ENCODE peak calls at places on chromosomes 11 and 22, in ten cellular contexts. X is Caco-2, K is colonic mucosa, B is heart right ventricle, U is adipocyte, Q is heart left ventricle, N is GM06990, V is neuronal stem cell, D is upper lobe of right lung, P is prostate gland. W is an unnamed sample.

GRCh38 chr11:14642873-14643696 is 519 bp upstream of the PDE3B start:
- DNase-seq in X (peak; percentile 31), K (no peak), B (no peak), U (no peak), Q (no peak), N (no peak), V (no peak), D (peak; percentile 61), P (no peak), W (no peak)

GRCh38 chr11:2272946-2273280 is 2.5 kb upstream of the ASCL2 start:
- DNase-seq in X (no peak), K (no peak), B (no peak), U (no peak), Q (no peak), N (no peak), V (no peak), D (no peak), P (no peak), W (no peak)

GRCh38 chr11:11416502-11416901 is 63.5 kb upstream of the CSNK2A3 start:
- DNase-seq in X (no peak), K (no peak), B (no peak), U (peak; percentile 16), Q (no peak), N (peak; percentile 22), V (no peak), D (no peak), P (no peak), W (no peak)

GRCh38 chr11:92801685-92802084 is 167.8 kb upstream of the MTNR1B start:
- DNase-seq in X (no peak), K (no peak), B (no peak), U (no peak), Q (no peak), N (no peak), V (no peak), D (no peak), P (no peak), W (no peak)

GRCh38 chr22:23709107-23709506 is 18.3 kb downstream of the RGL4 start:
- DNase-seq in X (no peak), K (no peak), B (no peak), U (peak; percentile 21), Q (no peak), N (no peak), V (no peak), D (no peak), P (no peak), W (no peak)

GRCh38 chr11:75689861-75690641 is 21.2 kb upstream of the MAP6 start:
- DNase-seq in X (no peak), K (no peak), B (no peak), U (no peak), Q (no peak), N (peak; percentile 61), V (no peak), D (no peak), P (no peak), W (no peak)

GRCh38 chr22:29702025-29702930 is 17.5 kb upstream of the CABP7 start:
- DNase-seq in X (peak; percentile 26), K (peak; percentile 36), B (no peak), U (no peak), Q (no peak), N (no peak), V (no peak), D (no peak), P (no peak), W (no peak)

GRCh38 chr11:68694404-68695297 is 10.3 kb downstream of the GAL start:
- DNase-seq in X (no peak), K (no peak), B (no peak), U (no peak), Q (no peak), N (no peak), V (no peak), D (no peak), P (no peak), W (no peak)

GRCh38 chr11:70141490-70142014 is 61.5 kb upstream of the FADD start:
- DNase-seq in X (no peak), K (no peak), B (peak; percentile 28), U (no peak), Q (peak; percentile 39), N (no peak), V (peak; percentile 86), D (no peak), P (no peak), W (no peak)

GRCh38 chr22:45548991-45549736 is 46.5 kb downstream of the FBLN1 start:
- DNase-seq in X (no peak), K (peak; percentile 45), B (no peak), U (no peak), Q (no peak), N (no peak), V (no peak), D (no peak), P (peak; percentile 63), W (no peak)
- H3K36me3 ChIP-seq in X (peaks cover 13% of the 10 kb centered on the region), K (no peaks in the 10 kb centered on the region), B (no peaks in the 10 kb centered on the region), U (peaks cover 20% of the 10 kb centered on the region), Q (peaks cover 39% of the 10 kb centered on the region), N (no peaks in the 10 kb centered on the region), V (peaks cover 77% of the 10 kb centered on the region), D (no peaks in the 10 kb centered on the region), P (no peaks in the 10 kb centered on the region), W (no peaks in the 10 kb centered on the region)

GRCh38 chr11:35146074-35146521 is 7.1 kb downstream of the CD44 start:
- DNase-seq in X (no peak), K (no peak), B (no peak), U (no peak), Q (no peak), N (no peak), V (no peak), D (no peak), P (no peak), W (no peak)

GRCh38 chr11:35144103-35144741 is 5.3 kb downstream of the CD44 start:
- DNase-seq in X (no peak), K (no peak), B (no peak), U (peak; percentile 81), Q (no peak), N (peak; percentile 77), V (no peak), D (peak; percentile 67), P (peak; percentile 25), W (peak; percentile 34)

GRCh38 chr11:35143509-35144102 is 4.6 kb downstream of the CD44 start:
- DNase-seq in X (no peak), K (no peak), B (no peak), U (peak; percentile 13), Q (no peak), N (no peak), V (no peak), D (no peak), P (no peak), W (peak; percentile 46)

GRCh38 chr11:35145249-35145648 is 6.3 kb downstream of the CD44 start:
- DNase-seq in X (no peak), K (no peak), B (no peak), U (peak; percentile 16), Q (no peak), N (peak; percentile 81), V (no peak), D (no peak), P (no peak), W (no peak)

GRCh38 chr11:35144811-35145210 is 5.8 kb downstream of the CD44 start:
- DNase-seq in X (no peak), K (no peak), B (no peak), U (peak; percentile 62), Q (no peak), N (no peak), V (no peak), D (no peak), P (no peak), W (no peak)
- H3K4me3 ChIP-seq in X (no peak overlapping the region), K (no peak overlapping the region), B (no peak overlapping the region), U (peak overlapping the region; percentile 37), Q (no peak overlapping the region), N (peak overlapping the region; percentile 84), V (no peak overlapping the region), D (no peak overlapping the region), P (no peak overlapping the region), W (no peak overlapping the region)

DNA sequence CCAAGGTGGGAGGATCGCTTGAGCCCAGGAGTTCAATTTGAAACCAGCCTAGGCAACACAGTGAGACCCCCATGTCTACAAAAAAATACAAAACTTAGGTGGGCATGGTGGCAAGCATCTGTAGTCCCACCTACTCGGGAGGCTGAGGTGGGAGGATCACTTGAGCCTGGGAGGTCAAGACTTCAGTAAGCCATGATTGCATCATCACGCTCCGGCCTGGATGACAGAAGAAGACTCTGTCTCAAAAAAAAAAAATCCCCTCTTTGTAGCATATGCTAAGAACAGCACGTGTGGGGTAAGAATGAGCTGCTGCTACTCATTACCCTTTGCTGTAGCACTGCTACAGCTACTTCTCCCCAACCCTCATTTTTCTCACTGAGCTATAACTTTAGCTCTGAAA is 14.5 kb downstream of the UBE4A start:
- DNase-seq in X (no peak), K (no peak), B (no peak), U (no peak), Q (no peak), N (no peak), V (no peak), D (no peak), P (no peak), W (no peak)
- H3K36me3 ChIP-seq in X (peaks cover 12% of the 10 kb centered on the region), K (peaks cover 23% of the 10 kb centered on the region), B (peaks cover 91% of the 10 kb centered on the region), U (peaks cover 75% of the 10 kb centered on the region), Q (peaks cover 100% of the 10 kb centered on the region), N (peaks cover 17% of the 10 kb centered on the region), V (peaks cover 91% of the 10 kb centered on the region), D (peaks cover 98% of the 10 kb centered on the region), P (peaks cover 9% of the 10 kb centered on the region), W (peaks cover 44% of the 10 kb centered on the region)

DNA sequence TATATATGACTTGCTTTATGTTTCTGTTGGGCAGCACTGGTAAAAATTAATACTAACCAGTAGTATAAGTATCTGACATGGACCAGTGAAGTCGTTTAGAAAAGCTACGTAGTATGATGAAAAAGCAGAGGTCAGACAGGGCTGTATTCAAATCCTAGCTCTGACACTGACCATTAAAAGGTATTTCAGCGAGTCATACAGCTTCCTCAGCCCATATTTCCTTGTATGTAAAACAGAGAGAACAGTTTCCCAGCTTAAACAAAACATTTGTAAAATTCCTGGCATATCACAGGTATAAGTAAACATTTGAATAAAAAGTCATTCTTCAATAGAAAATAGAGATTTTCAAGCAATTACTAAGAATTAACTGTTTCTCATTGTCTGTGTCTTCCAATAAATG is 4.2 kb downstream of the NOX4 start:
- DNase-seq in X (no peak), K (no peak), B (no peak), U (peak; percentile 22), Q (no peak), N (no peak), V (no peak), D (no peak), P (no peak), W (no peak)
- H3K4me3 ChIP-seq in X (no peak overlapping the region), K (no peak overlapping the region), B (no peak overlapping the region), U (no peak overlapping the region), Q (no peak overlapping the region), N (no peak overlapping the region), V (no peak overlapping the region), D (no peak overlapping the region), P (no peak overlapping the region), W (no peak overlapping the region)

GRCh38 chr11:95829580-95830259 is 39.4 kb downstream of the CEP57 start:
- DNase-seq in X (no peak), K (no peak), B (no peak), U (no peak), Q (no peak), N (no peak), V (no peak), D (no peak), P (no peak), W (no peak)
- H3K36me3 ChIP-seq in X (peaks cover 2% of the 10 kb centered on the region), K (no peaks in the 10 kb centered on the region), B (peaks cover 30% of the 10 kb centered on the region), U (peaks cover 63% of the 10 kb centered on the region), Q (peaks cover 85% of the 10 kb centered on the region), N (peaks cover 1% of the 10 kb centered on the region), V (peaks cover 98% of the 10 kb centered on the region), D (peaks cover 69% of the 10 kb centered on the region), P (no peaks in the 10 kb centered on the region), W (peaks cover 5% of the 10 kb centered on the region)

GRCh38 chr11:124681421-124681820 is 7.7 kb downstream of the SPA17 start:
- DNase-seq in X (no peak), K (no peak), B (no peak), U (no peak), Q (no peak), N (no peak), V (no peak), D (no peak), P (no peak), W (no peak)
- H3K4me3 ChIP-seq in X (no peak overlapping the region), K (no peak overlapping the region), B (no peak overlapping the region), U (no peak overlapping the region), Q (no peak overlapping the region), N (no peak overlapping the region), V (no peak overlapping the region), D (no peak overlapping the region), P (no peak overlapping the region), W (no peak overlapping the region)